ENCODE peak calls at places on chromosome 13, in six cellular contexts. One of them, this sample, is unnamed.

GRCh38 chr13:33307820-33308219 is 22.3 kb upstream of the STARD13 start:
- DNase-seq in brain microvascular endothelial cell: no peak
- DNase-seq in activated CD4-positive, alpha-beta T cell treated with anti-CD3 and anti-CD28 coated beads for 48 hours: no peak
- DNase-seq in SHP77: no peak
- DNase-seq in neuronal stem cell: no peak
- DNase-seq in lung: no peak
- DNase-seq in this sample: no peak

GRCh38 chr13:113653264-113654174 is 4.5 kb downstream of the ATP4B start:
- DNase-seq in brain microvascular endothelial cell: no peak
- DNase-seq in activated CD4-positive, alpha-beta T cell treated with anti-CD3 and anti-CD28 coated beads for 48 hours: peak
- DNase-seq in SHP77: peak
- DNase-seq in neuronal stem cell: no peak
- DNase-seq in lung: no peak
- DNase-seq in this sample: no peak

GRCh38 chr13:110444226-110444653 is 117.3 kb downstream of the RAB20 start:
- DNase-seq in brain microvascular endothelial cell: peak
- DNase-seq in activated CD4-positive, alpha-beta T cell treated with anti-CD3 and anti-CD28 coated beads for 48 hours: no peak
- DNase-seq in SHP77: peak
- DNase-seq in neuronal stem cell: no peak
- DNase-seq in lung: no peak
- DNase-seq in this sample: no peak

GRCh38 chr13:73059460-73060250 is 850 bp downstream of the KLF5 start:
- DNase-seq in brain microvascular endothelial cell: no peak
- DNase-seq in activated CD4-positive, alpha-beta T cell treated with anti-CD3 and anti-CD28 coated beads for 48 hours: peak
- DNase-seq in SHP77: peak
- DNase-seq in neuronal stem cell: peak
- DNase-seq in lung: peak
- DNase-seq in this sample: no peak

GRCh38 chr13:23020246-23020843 is 160.4 kb upstream of the SGCG start:
- DNase-seq in brain microvascular endothelial cell: peak
- DNase-seq in activated CD4-positive, alpha-beta T cell treated with anti-CD3 and anti-CD28 coated beads for 48 hours: peak
- DNase-seq in SHP77: peak
- DNase-seq in neuronal stem cell: peak
- DNase-seq in lung: no peak
- DNase-seq in this sample: peak

GRCh38 chr13:113090415-113090770 is 15.2 kb upstream of the F7 start:
- DNase-seq in brain microvascular endothelial cell: no peak
- DNase-seq in activated CD4-positive, alpha-beta T cell treated with anti-CD3 and anti-CD28 coated beads for 48 hours: no peak
- DNase-seq in SHP77: no peak
- DNase-seq in neuronal stem cell: no peak
- DNase-seq in lung: no peak
- DNase-seq in this sample: peak

GRCh38 chr13:101309014-101309619 is 107.2 kb downstream of the NALCN start:
- DNase-seq in brain microvascular endothelial cell: peak
- DNase-seq in activated CD4-positive, alpha-beta T cell treated with anti-CD3 and anti-CD28 coated beads for 48 hours: no peak
- DNase-seq in SHP77: no peak
- DNase-seq in neuronal stem cell: no peak
- DNase-seq in lung: no peak
- DNase-seq in this sample: no peak

GRCh38 chr13:80524447-80525215 is 183.7 kb upstream of the SPRY2 start:
- DNase-seq in brain microvascular endothelial cell: peak
- DNase-seq in activated CD4-positive, alpha-beta T cell treated with anti-CD3 and anti-CD28 coated beads for 48 hours: no peak
- DNase-seq in SHP77: no peak
- DNase-seq in neuronal stem cell: no peak
- DNase-seq in lung: no peak
- DNase-seq in this sample: no peak

GRCh38 chr13:60797112-60797511 is 400.1 kb downstream of the TDRD3 start:
- DNase-seq in brain microvascular endothelial cell: no peak
- DNase-seq in activated CD4-positive, alpha-beta T cell treated with anti-CD3 and anti-CD28 coated beads for 48 hours: no peak
- DNase-seq in SHP77: no peak
- DNase-seq in neuronal stem cell: no peak
- DNase-seq in lung: no peak
- DNase-seq in this sample: no peak

GRCh38 chr13:75222031-75222430 is 259.9 kb downstream of the TBC1D4 start:
- DNase-seq in brain microvascular endothelial cell: no peak
- DNase-seq in activated CD4-positive, alpha-beta T cell treated with anti-CD3 and anti-CD28 coated beads for 48 hours: no peak
- DNase-seq in SHP77: no peak
- DNase-seq in neuronal stem cell: no peak
- DNase-seq in lung: no peak
- DNase-seq in this sample: no peak

GRCh38 chr13:37481005-37481857 is 117.3 kb downstream of the POSTN start:
- DNase-seq in brain microvascular endothelial cell: no peak
- DNase-seq in activated CD4-positive, alpha-beta T cell treated with anti-CD3 and anti-CD28 coated beads for 48 hours: no peak
- DNase-seq in SHP77: no peak
- DNase-seq in neuronal stem cell: no peak
- DNase-seq in lung: no peak
- DNase-seq in this sample: no peak

GRCh38 chr13:108220042-108220441 is 1.9 kb downstream of the ABHD13 start:
- DNase-seq in brain microvascular endothelial cell: no peak
- DNase-seq in activated CD4-positive, alpha-beta T cell treated with anti-CD3 and anti-CD28 coated beads for 48 hours: no peak
- DNase-seq in SHP77: peak
- DNase-seq in neuronal stem cell: no peak
- DNase-seq in lung: peak
- DNase-seq in this sample: no peak

GRCh38 chr13:97298816-97299215 is 76.7 kb downstream of the MBNL2 start:
- DNase-seq in brain microvascular endothelial cell: no peak
- DNase-seq in activated CD4-positive, alpha-beta T cell treated with anti-CD3 and anti-CD28 coated beads for 48 hours: no peak
- DNase-seq in SHP77: no peak
- DNase-seq in neuronal stem cell: no peak
- DNase-seq in lung: no peak
- DNase-seq in this sample: no peak

GRCh38 chr13:74026753-74027152 is 107.5 kb downstream of the KLF12 start:
- DNase-seq in brain microvascular endothelial cell: peak
- DNase-seq in activated CD4-positive, alpha-beta T cell treated with anti-CD3 and anti-CD28 coated beads for 48 hours: peak
- DNase-seq in SHP77: no peak
- DNase-seq in neuronal stem cell: no peak
- DNase-seq in lung: no peak
- DNase-seq in this sample: peak

GRCh38 chr13:36681894-36682624 is 8.2 kb downstream of the SERTM1 start:
- DNase-seq in brain microvascular endothelial cell: no peak
- DNase-seq in activated CD4-positive, alpha-beta T cell treated with anti-CD3 and anti-CD28 coated beads for 48 hours: no peak
- DNase-seq in SHP77: no peak
- DNase-seq in neuronal stem cell: no peak
- DNase-seq in lung: no peak
- DNase-seq in this sample: no peak